ENCODE peak calls at places on chromosomes 6 and 20, in six cellular contexts. O, F, B, M, A and Q are unnamed samples.

GRCh38 chr20:61853073-61854005 is 212.3 kb downstream of the TAF4 start:
- DNase-seq in O (no peak), F (no peak), B (no peak), M (no peak), A (no peak), Q (no peak)

GRCh38 chr6:72911463-72912153 is 289.7 kb downstream of the KCNQ5 start:
- DNase-seq in O (no peak), F (no peak), B (peak; percentile 50), M (no peak), A (no peak), Q (no peak)

GRCh38 chr6:5763407-5763806 is 243.3 kb downstream of the NRN1 start:
- DNase-seq in O (no peak), F (no peak), B (peak; percentile 31), M (no peak), A (no peak), Q (no peak)

GRCh38 chr6:47358440-47359225 is 48.9 kb upstream of the TNFRSF21 start:
- DNase-seq in O (no peak), F (no peak), B (no peak), M (no peak), A (peak; percentile 11), Q (no peak)

GRCh38 chr6:43254138-43254817 is 11.0 kb downstream of the TTBK1 start:
- DNase-seq in O (no peak), F (no peak), B (peak; percentile 41), M (no peak), A (no peak), Q (no peak)

GRCh38 chr6:84804720-84805119 is 40.3 kb upstream of the TBX18 start:
- DNase-seq in O (no peak), F (no peak), B (no peak), M (no peak), A (no peak), Q (no peak)

GRCh38 chr6:90739339-90739738 is 152.5 kb upstream of the MAP3K7 start:
- DNase-seq in O (no peak), F (no peak), B (no peak), M (no peak), A (no peak), Q (no peak)

GRCh38 chr20:3712279-3712873 is at the start of gene SIGLEC1:
- DNase-seq in O (no peak), F (no peak), B (no peak), M (no peak), A (no peak), Q (no peak)

GRCh38 chr20:58033026-58033536 is 195.4 kb downstream of the ANKRD60 start:
- DNase-seq in O (no peak), F (no peak), B (no peak), M (no peak), A (no peak), Q (no peak)

GRCh38 chr6:132520953-132521352 is 8.0 kb upstream of the STX7 start:
- DNase-seq in O (no peak), F (no peak), B (peak; percentile 44), M (no peak), A (no peak), Q (no peak)

GRCh38 chr6:167467793-167468431 is 143.0 kb downstream of the TTLL2 start:
- DNase-seq in O (no peak), F (no peak), B (no peak), M (no peak), A (no peak), Q (peak; percentile 30)

GRCh38 chr6:142846883-142847287 is 98.1 kb downstream of the HIVEP2 start:
- DNase-seq in O (peak; percentile 56), F (no peak), B (peak; percentile 95), M (peak; percentile 75), A (no peak), Q (no peak)

GRCh38 chr20:61797200-61797599 is 268.5 kb downstream of the TAF4 start:
- DNase-seq in O (no peak), F (no peak), B (no peak), M (no peak), A (no peak), Q (no peak)

GRCh38 chr6:14924126-14925024 is 321.5 kb upstream of the JARID2 start:
- DNase-seq in O (no peak), F (no peak), B (peak; percentile 55), M (no peak), A (no peak), Q (no peak)

GRCh38 chr6:12572884-12573824 is 143.4 kb upstream of the PHACTR1 start:
- DNase-seq in O (no peak), F (peak; percentile 44), B (peak; percentile 79), M (no peak), A (no peak), Q (no peak)

GRCh38 chr6:142013286-142013685 is 119.4 kb upstream of the GJE1 start:
- DNase-seq in O (no peak), F (peak; percentile 15), B (peak; percentile 92), M (no peak), A (no peak), Q (no peak)

GRCh38 chr6:169093121-169093723 is 160.4 kb downstream of the THBS2 start:
- DNase-seq in O (no peak), F (no peak), B (no peak), M (no peak), A (no peak), Q (no peak)

GRCh38 chr6:137092018-137092417 is 47.3 kb upstream of the IL20RA start:
- DNase-seq in O (no peak), F (no peak), B (no peak), M (no peak), A (no peak), Q (no peak)

GRCh38 chr6:170227521-170227983 is 63.3 kb downstream of the DLL1 start:
- DNase-seq in O (no peak), F (no peak), B (no peak), M (no peak), A (no peak), Q (no peak)

DNA sequence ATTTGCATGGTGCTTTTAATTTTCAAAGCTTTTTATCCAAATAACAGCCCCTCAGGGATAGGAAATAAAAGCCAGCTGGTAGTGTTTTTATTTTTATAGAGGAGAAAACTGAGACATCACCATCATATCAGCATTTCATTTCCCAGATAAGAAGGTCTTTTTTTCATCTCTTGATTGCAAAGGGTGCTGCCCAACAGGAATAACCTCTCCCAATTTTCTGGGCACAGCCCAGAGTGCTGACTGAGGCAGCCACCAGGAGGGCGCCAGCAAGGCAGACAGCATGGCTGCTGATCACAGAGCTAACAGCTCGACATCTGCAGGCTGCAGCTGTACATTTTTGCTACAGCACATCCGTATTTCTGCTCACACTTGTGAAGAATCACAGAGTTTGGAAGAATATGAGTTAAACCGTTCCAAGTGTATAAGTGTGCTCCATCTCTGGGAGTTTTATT is 85.7 kb upstream of the C20orf144 start:
- DNase-seq in O (peak; percentile 27), F (no peak), B (peak; percentile 5), M (no peak), A (no peak), Q (peak; percentile 14)
- TF ChIP-seq BHLHE40 in O (no peak), F (no peak), B (no peak), M (no peak), A (no peak), Q (no peak)

GRCh38 chr6:151675746-151676459 is 131.6 kb upstream of the ESR1 start:
- DNase-seq in O (peak; percentile 83), F (peak; percentile 46), B (peak; percentile 4), M (peak; percentile 64), A (peak; percentile 11), Q (peak; percentile 76)
- TF ChIP-seq BHLHE40 in O (no peak), F (no peak), B (no peak), M (peak; percentile 60), A (peak; percentile 21), Q (no peak)

DNA sequence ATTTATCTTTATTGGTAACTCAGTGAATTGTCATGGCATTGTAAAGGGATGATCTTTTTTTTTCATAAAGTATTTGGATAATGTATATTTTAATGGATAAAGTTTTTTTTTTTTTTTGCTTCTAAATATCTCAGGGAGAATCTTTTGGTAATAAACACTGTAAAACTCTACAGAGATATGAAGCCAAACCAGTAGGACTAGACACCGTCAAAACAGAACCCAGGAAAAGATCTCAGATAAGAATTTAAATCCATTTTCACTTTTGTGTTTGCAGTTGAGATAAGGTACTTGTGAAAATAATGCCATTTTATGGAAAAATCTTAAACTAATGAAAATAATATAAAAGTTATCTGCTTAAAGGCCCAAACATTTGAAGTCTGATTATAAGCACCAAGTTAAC is 27.0 kb downstream of the FAM83B start:
- DNase-seq in O (no peak), F (no peak), B (no peak), M (no peak), A (no peak), Q (no peak)
- TF ChIP-seq BHLHE40 in O (no peak), F (no peak), B (no peak), M (no peak), A (no peak), Q (no peak)

DNA sequence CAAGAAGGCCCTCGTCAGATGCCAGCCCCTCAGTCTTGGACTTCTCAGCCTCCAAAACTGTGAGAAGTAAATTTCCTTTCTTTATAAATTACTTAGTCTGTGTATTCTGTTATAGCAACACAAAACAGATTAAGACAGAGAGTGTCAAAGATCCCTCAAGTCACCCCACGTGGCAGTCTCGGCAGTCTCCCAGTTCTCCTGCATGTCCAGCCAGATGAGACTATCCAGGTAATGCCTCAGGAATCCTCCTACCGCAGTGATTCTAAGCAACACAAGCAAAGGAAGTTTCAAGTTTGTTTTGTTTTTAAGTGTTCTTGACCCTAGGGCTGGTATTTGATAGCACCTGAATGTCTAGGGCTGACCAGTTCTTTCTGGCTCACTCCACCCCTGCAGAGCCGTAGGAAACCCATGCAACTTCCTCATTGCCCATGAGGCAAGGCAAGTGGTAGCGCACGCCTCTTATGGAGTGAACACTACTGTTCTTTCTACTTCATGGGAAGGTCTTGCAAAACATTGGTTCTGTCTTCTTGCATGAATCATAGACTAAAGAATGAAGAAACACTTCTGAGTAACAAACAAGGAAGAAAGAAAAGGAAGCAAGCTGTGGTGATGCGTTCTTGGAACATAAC is 24.8 kb upstream of the FOXQ1 start:
- DNase-seq in O (no peak), F (peak; percentile 29), B (peak; percentile 87), M (no peak), A (no peak), Q (no peak)
- TF ChIP-seq BHLHE40 in O (no peak), F (no peak), B (peak; percentile 35), M (no peak), A (no peak), Q (no peak)

DNA sequence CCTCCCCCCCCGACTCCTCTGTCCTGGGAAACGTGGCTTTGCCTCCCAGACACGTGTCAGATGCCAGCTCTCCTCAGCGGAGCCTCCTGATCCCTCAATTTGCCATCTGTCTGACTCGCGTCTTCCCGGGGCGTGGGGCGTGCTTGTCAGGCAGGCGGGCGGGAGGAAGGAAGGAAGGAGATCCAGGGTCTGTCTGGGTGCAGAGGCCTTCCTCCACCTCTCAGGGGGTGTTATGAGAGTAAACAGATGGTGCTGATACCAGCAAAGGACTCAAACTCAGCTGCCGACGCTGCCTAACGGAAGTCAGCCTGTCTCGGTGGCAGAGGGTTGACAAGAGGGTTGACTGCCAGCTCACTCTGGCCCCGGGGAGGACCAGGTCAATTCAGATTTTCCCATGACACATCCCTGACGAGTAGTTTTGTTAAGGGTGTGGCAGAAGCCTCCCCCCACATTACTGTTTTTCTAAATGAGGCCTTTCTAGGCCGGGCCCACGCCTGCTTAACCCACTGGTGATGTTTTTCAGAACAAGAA is 17.0 kb downstream of the UQCC2 start:
- DNase-seq in O (no peak), F (no peak), B (peak; percentile 38), M (no peak), A (no peak), Q (no peak)
- TF ChIP-seq BHLHE40 in O (no peak), F (no peak), B (peak; percentile 31), M (no peak), A (no peak), Q (no peak)

GRCh38 chr6:51167468-51167867 is 348.8 kb downstream of the TFAP2B start:
- DNase-seq in O (no peak), F (no peak), B (no peak), M (no peak), A (no peak), Q (peak; percentile 16)
- TF ChIP-seq BHLHE40 in O (no peak), F (no peak), B (no peak), M (no peak), A (no peak), Q (no peak)